ENCODE peak calls at places on chromosomes 16 and 17, in six cellular contexts. B, Q, W, Z, V and F are unnamed samples.

GRCh38 chr16:46916980-46917379 is 32.8 kb downstream of the GPT2 start:
- DNase-seq in W (no peak), V (no peak), Z (peak), Q (no peak), B (no peak), F (no peak)

GRCh38 chr16:65283238-65283651 is 161.4 kb upstream of the CDH11 start:
- DNase-seq in Q (no peak), B (no peak), V (no peak), Z (peak), W (no peak), F (no peak)

GRCh38 chr16:74973304-74973703 is 11.6 kb downstream of the WDR59 start:
- DNase-seq in B (no peak), V (no peak), Z (no peak), Q (no peak), W (no peak), F (no peak)

GRCh38 chr16:64971211-64971610 is 150.7 kb downstream of the CDH11 start:
- DNase-seq in Q (no peak), V (no peak), Z (no peak), B (no peak), W (no peak), F (no peak)

GRCh38 chr16:66250686-66251405 is 115.6 kb upstream of the CDH5 start:
- DNase-seq in Z (no peak), W (peak), B (no peak), V (peak), Q (no peak), F (no peak)

GRCh38 chr17:45171338-45172231 is 9.9 kb downstream of the HEXIM2 start:
- DNase-seq in B (no peak), W (no peak), Z (peak), Q (no peak), V (peak), F (no peak)

GRCh38 chr16:1964046-1964505 is 550 bp downstream of the RPS2 start:
- DNase-seq in V (no peak), Q (no peak), B (no peak), W (no peak), Z (no peak), F (no peak)

GRCh38 chr16:71337631-71338030 is 20.9 kb upstream of the CALB2 start:
- DNase-seq in W (no peak), V (no peak), Q (no peak), Z (no peak), B (no peak), F (no peak)

GRCh38 chr17:44865231-44865660 is 17.6 kb downstream of the HIGD1B start:
- DNase-seq in Q (peak), W (peak), Z (peak), V (peak), B (peak), F (peak)

GRCh38 chr17:18138065-18138749 is 29.7 kb downstream of the MYO15A start:
- DNase-seq in Z (no peak), V (no peak), B (no peak), Q (no peak), W (no peak), F (no peak)

GRCh38 chr17:62680541-62681052 is 53.1 kb downstream of the MRC2 start:
- DNase-seq in W (no peak), V (peak), B (no peak), Z (peak), Q (no peak), F (peak)

GRCh38 chr17:80034977-80035686 is 540 bp downstream of the TBC1D16 start:
- DNase-seq in Z (peak), V (no peak), B (no peak), Q (no peak), W (no peak), F (no peak)

GRCh38 chr16:50539822-50540710 is 8.1 kb upstream of the NKD1 start:
- DNase-seq in Q (no peak), V (no peak), W (no peak), B (no peak), Z (peak), F (no peak)

GRCh38 chr16:50521246-50521900 is 26.8 kb upstream of the NKD1 start:
- DNase-seq in B (no peak), Q (no peak), W (no peak), V (no peak), Z (peak), F (peak)

GRCh38 chr16:49643429-49644142 is 212.3 kb downstream of the ZNF423 start:
- DNase-seq in Q (no peak), B (peak), W (no peak), V (no peak), Z (no peak), F (no peak)

GRCh38 chr17:4881761-4882555 is 17.4 kb upstream of the C17orf107 start:
- DNase-seq in W (no peak), B (no peak), Z (peak), V (no peak), Q (no peak), F (no peak)

GRCh38 chr16:18055411-18055916 is 281.1 kb downstream of the NPIPA8 start:
- DNase-seq in B (no peak), Q (no peak), Z (no peak), W (no peak), V (no peak), F (no peak)

GRCh38 chr16:67530013-67530939 is 1.6 kb downstream of the RIPOR1 start:
- DNase-seq in W (peak), B (no peak), V (peak), Q (no peak), Z (peak), F (peak)

GRCh38 chr17:75406222-75406615 is 741 bp upstream of the GRB2 start:
- DNase-seq in B (no peak), Z (peak), Q (no peak), W (no peak), V (no peak), F (no peak)

GRCh38 chr17:74430706-74431567 is 951 bp upstream of the GPRC5C start:
- DNase-seq in V (peak), W (peak), Q (no peak), B (peak), Z (peak), F (peak)

GRCh38 chr16:81635336-81635947 is 143.6 kb upstream of the PLCG2 start:
- DNase-seq in Z (no peak), Q (no peak), B (no peak), W (no peak), V (no peak), F (no peak)

GRCh38 chr16:27324851-27325301 is 11.1 kb downstream of the IL4R start:
- DNase-seq in B (no peak), Q (no peak), Z (peak), V (no peak), W (no peak), F (no peak)

GRCh38 chr17:10224592-10225195 is 26.3 kb upstream of the GAS7 start:
- DNase-seq in Q (no peak), Z (no peak), V (peak), B (peak), W (no peak), F (no peak)

GRCh38 chr17:71995570-71995969 is 125.2 kb upstream of the SOX9 start:
- DNase-seq in W (no peak), Q (no peak), B (no peak), V (no peak), Z (no peak), F (no peak)

GRCh38 chr17:41212524-41213169 is 13.8 kb upstream of the KRTAP9-2 start:
- DNase-seq in Z (no peak), W (no peak), B (no peak), Q (no peak), V (no peak), F (no peak)

GRCh38 chr16:50668368-50669008 is 12.6 kb downstream of the SNX20 start:
- DNase-seq in V (no peak), W (no peak), Z (no peak), B (no peak), Q (no peak), F (no peak)

GRCh38 chr17:17921192-17922082 is 50.8 kb downstream of the TOM1L2 start:
- DNase-seq in W (no peak), Q (peak), B (peak), V (peak), Z (peak), F (no peak)

GRCh38 chr17:64174686-64175456 is 44.9 kb upstream of the ERN1 start:
- DNase-seq in Z (peak), B (no peak), V (no peak), W (peak), Q (no peak), F (no peak)

GRCh38 chr16:73771676-73772075 is 524.9 kb upstream of the PSMD7 start:
- DNase-seq in W (no peak), Z (no peak), B (no peak), V (no peak), Q (no peak), F (no peak)

GRCh38 chr17:78120971-78121800 is 7.4 kb downstream of the TMC6 start:
- DNase-seq in Z (no peak), Q (no peak), B (no peak), W (no peak), V (no peak), F (no peak)

GRCh38 chr16:57572978-57573733 is 30.7 kb downstream of the ADGRG5 start:
- DNase-seq in Z (no peak), B (no peak), W (no peak), V (no peak), Q (no peak), F (peak)

GRCh38 chr17:59296190-59296589 is 35.3 kb upstream of the YPEL2 start:
- DNase-seq in Z (no peak), V (no peak), B (no peak), W (no peak), Q (no peak), F (no peak)

GRCh38 chr16:67723940-67724339 is 4.8 kb upstream of the GFOD2 start:
- DNase-seq in B (no peak), Z (no peak), W (no peak), V (no peak), Q (no peak), F (no peak)

DNA sequence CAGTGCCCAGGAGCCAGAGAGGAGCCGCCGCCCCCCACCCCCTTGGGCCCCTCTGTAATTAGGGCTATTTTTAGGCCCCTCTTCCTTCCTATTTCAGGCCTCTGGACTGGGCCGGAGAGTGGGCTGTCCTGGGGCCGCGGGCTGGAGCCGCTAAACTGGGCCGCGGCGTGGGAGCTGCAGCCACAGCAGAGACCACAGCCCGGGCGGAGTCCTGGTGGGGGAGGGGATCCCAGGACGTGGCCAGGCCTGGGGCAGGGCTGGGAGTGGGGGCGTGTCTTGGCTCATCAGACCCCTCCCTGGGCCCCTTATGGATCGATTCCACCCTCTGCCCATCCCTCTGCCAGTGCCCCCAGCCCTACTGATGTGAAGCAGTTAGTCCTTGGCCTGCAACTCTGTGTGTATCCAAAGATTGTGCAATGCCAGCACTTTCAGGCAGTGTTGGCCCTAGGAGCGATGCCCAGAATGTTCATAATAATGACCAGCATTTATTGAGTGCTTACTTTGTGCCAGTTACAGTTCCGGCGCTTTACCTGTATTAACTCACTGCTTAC is 15.0 kb upstream of the TAC4 start:
- DNase-seq in V (no peak), Z (no peak), Q (no peak), W (no peak), B (no peak), F (no peak)
- TF ChIP-seq CTCF in V (no peak), Z (no peak), Q (no peak), W (no peak), B (no peak), F (no peak)

DNA sequence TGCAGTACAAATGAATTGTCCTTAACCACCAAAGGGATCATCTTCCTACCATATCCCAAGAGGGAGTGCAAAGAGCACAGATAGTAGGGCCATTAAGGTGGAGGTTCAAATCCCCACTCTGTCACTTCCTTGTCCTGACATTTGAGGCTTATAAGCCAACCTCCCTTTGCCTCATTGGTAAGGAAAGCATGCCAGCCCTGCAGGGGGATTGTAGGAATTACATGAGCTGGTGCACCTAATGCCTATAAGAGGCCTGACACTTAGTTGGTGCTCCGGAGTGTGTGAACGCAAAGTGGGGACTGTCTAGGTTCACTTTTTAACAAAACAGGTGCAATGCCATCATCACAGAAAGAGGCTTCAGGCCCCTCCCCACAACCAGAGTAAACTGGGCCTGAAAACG is 374.4 kb downstream of the SNX29 start:
- DNase-seq in V (no peak), W (no peak), Z (peak), Q (no peak), B (no peak), F (no peak)
- TF ChIP-seq CTCF in V (no peak), W (no peak), Z (peak), Q (no peak), B (no peak), F (peak)

DNA sequence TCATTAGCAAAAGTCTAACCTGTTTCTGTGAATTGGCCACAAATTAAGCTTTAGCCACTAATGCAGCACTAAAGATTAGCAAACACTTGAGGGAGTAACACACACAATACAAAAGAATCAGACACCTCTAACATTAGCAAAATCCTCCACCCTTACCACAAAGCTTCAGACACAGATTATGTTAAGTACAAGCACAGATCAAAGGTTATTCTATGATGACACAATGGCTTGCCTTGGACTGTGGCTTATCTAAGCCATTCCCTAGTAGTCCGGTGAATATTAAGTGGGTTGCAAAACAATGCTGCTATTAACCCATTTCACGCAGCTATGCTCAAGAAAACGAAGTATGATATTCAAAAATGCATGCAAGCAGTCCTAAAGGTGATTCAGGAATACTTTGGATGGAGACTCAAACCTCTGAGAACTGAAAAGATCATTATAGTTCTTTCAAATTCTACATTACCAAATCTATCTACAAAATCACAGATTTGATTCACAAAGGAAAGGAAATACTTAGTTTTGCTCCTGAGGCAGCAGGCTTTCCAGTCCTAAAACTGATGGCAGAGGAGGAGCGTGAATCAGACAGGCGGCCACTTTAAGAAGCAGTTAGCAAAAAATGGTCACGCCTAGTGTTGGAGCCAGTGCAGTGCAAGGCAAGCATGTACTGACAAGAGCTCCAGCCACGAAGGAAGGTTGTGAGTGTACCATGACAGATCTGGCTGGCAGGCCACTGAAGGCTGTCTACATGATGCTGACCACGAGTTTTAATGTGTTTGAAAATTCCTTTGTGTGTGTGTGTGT is 67.2 kb downstream of the PARN start:
- DNase-seq in V (no peak), Z (no peak), W (peak), B (no peak), Q (no peak), F (no peak)
- TF ChIP-seq CTCF in V (no peak), Z (peak), W (no peak), B (no peak), Q (peak), F (peak)

GRCh38 chr17:46977348-46977747 is 1.7 kb downstream of the RPRML start:
- DNase-seq in V (no peak), W (no peak), Z (peak), B (no peak), Q (no peak), F (no peak)
- TF ChIP-seq CTCF in V (no peak), W (no peak), Z (peak), B (no peak), Q (peak), F (peak)

DNA sequence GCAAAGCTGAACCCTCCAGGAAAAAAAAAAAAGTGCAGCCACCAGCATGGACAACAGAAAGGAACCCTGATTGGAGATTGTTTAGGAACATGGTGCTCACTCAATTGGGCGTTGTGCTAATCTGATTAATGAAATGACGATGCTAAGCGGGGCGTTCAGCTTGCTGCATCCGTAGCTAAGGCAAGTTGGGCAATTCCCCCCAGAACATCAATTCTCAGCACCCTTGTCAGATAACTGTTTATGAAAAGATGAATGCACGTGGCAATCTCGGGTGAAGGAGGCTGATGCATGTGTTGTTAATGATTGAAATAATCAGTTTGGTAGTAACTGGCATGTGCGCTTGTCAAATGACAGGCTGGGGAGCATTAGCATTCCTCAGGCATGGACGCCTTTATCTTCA is 57.0 kb downstream of the HS3ST3A1 start:
- DNase-seq in Z (no peak), Q (no peak), W (no peak), V (no peak), B (no peak), F (no peak)
- TF ChIP-seq CTCF in Z (no peak), Q (no peak), W (no peak), V (no peak), B (no peak), F (no peak)

GRCh38 chr17:32222621-32223020 is 43.0 kb upstream of the RHBDL3 start:
- DNase-seq in Q (no peak), W (no peak), Z (no peak), B (no peak), V (no peak), F (no peak)
- TF ChIP-seq CTCF in Q (no peak), W (no peak), Z (peak), B (no peak), V (no peak), F (no peak)

GRCh38 chr17:32264140-32264799 is 1.4 kb upstream of the RHBDL3 start:
- DNase-seq in Q (no peak), B (no peak), V (no peak), W (no peak), Z (peak), F (no peak)
- TF ChIP-seq CTCF in Q (peak), B (peak), V (no peak), W (no peak), Z (peak), F (peak)